ENCODE peak calls at places on chromosomes 7 and 10, in eight cellular contexts. D, U, O, K, F, X, I and W are unnamed samples.

GRCh38 chr10:77281719-77282118 is 355.9 kb downstream of the KCNMA1 start:
- DNase-seq in D (no peak), U (no peak), O (no peak), K (no peak), F (no peak), X (no peak), I (no peak), W (no peak)

GRCh38 chr10:126375926-126376554 is 12.2 kb downstream of the ADAM12 start:
- DNase-seq in D (no peak), U (no peak), O (no peak), K (no peak), F (no peak), X (no peak), I (no peak), W (no peak)

GRCh38 chr10:13775786-13776780 is 189.3 kb downstream of the PRPF18 start:
- DNase-seq in D (no peak), U (no peak), O (no peak), K (no peak), F (no peak), X (no peak), I (no peak), W (no peak)

GRCh38 chr7:135320277-135320676 is 86.6 kb downstream of the STRA8 start:
- DNase-seq in D (no peak), U (no peak), O (no peak), K (no peak), F (peak), X (peak), I (peak), W (no peak)

GRCh38 chr7:39580150-39580874 is 14.1 kb downstream of the YAE1 start:
- DNase-seq in D (peak), U (peak), O (peak), K (no peak), F (peak), X (peak), I (peak), W (peak)

GRCh38 chr7:24825931-24826661 is 68.8 kb upstream of the GSDME start:
- DNase-seq in D (no peak), U (peak), O (no peak), K (no peak), F (no peak), X (no peak), I (no peak), W (no peak)

GRCh38 chr10:96600337-96600736 is 13.5 kb upstream of the TM9SF3 start:
- DNase-seq in D (no peak), U (peak), O (no peak), K (no peak), F (no peak), X (no peak), I (no peak), W (no peak)

GRCh38 chr7:151834281-151835035 is 42.5 kb downstream of the PRKAG2 start:
- DNase-seq in D (no peak), U (no peak), O (no peak), K (no peak), F (no peak), X (no peak), I (peak), W (no peak)

GRCh38 chr7:129644634-129645230 is 33.2 kb downstream of the NRF1 start:
- DNase-seq in D (no peak), U (no peak), O (no peak), K (no peak), F (peak), X (peak), I (no peak), W (no peak)

GRCh38 chr7:26549281-26549943 is 257.8 kb downstream of the SNX10 start:
- DNase-seq in D (no peak), U (no peak), O (no peak), K (no peak), F (no peak), X (no peak), I (no peak), W (no peak)

GRCh38 chr10:5563991-5564536 is 39.3 kb downstream of the CALML3 start:
- DNase-seq in D (peak), U (peak), O (peak), K (peak), F (no peak), X (no peak), I (peak), W (no peak)

GRCh38 chr10:62183857-62184805 is 84.5 kb downstream of the RTKN2 start:
- DNase-seq in D (no peak), U (no peak), O (peak), K (no peak), F (no peak), X (peak), I (no peak), W (no peak)

GRCh38 chr7:153354071-153354470 is 594.5 kb downstream of the ACTR3B start:
- DNase-seq in D (no peak), U (no peak), O (no peak), K (no peak), F (no peak), X (no peak), I (no peak), W (no peak)

GRCh38 chr7:31958216-31958615 is 112.0 kb downstream of the PDE1C start:
- DNase-seq in D (no peak), U (no peak), O (no peak), K (no peak), F (no peak), X (no peak), I (no peak), W (no peak)

GRCh38 chr7:137519964-137520363 is 176.4 kb upstream of the PTN start:
- DNase-seq in D (no peak), U (no peak), O (no peak), K (no peak), F (no peak), X (no peak), I (no peak), W (no peak)

GRCh38 chr7:100895956-100896742 is 461 bp upstream of the ACHE start:
- DNase-seq in D (no peak), U (peak), O (no peak), K (no peak), F (no peak), X (peak), I (no peak), W (no peak)

GRCh38 chr10:22252801-22253577 is 35.2 kb upstream of the EBLN1 start:
- DNase-seq in D (peak), U (no peak), O (peak), K (no peak), F (no peak), X (no peak), I (peak), W (peak)

GRCh38 chr10:24806262-24806661 is 82.6 kb upstream of the ARHGAP21 start:
- DNase-seq in D (no peak), U (no peak), O (no peak), K (no peak), F (no peak), X (no peak), I (no peak), W (no peak)

GRCh38 chr7:25075459-25075858 is 49.6 kb downstream of the CYCS start:
- DNase-seq in D (peak), U (no peak), O (no peak), K (no peak), F (no peak), X (no peak), I (no peak), W (no peak)